ENCODE peak calls at places on chromosomes 4 and X, in eight cellular contexts. S, R, D, C, Y, K, F and A are unnamed samples.

GRCh38 chrX:10648608-10649007 is 28.2 kb upstream of the MID1 start:
- DNase-seq in K (no peak), D (no peak), R (peak; percentile 78), S (no peak), Y (no peak), F (no peak), C (no peak), A (no peak)

GRCh38 chr4:10529891-10530786 is 72.9 kb upstream of the ZNF518B start:
- DNase-seq in Y (peak; percentile 32), F (no peak), R (no peak), K (no peak), C (no peak), D (no peak), S (no peak), A (no peak)

GRCh38 chrX:317424-318067 is 1.1 kb downstream of the GTPBP6 start:
- DNase-seq in R (no peak), K (no peak), S (peak; percentile 88), F (no peak), D (no peak), Y (no peak), C (no peak), A (no peak)

GRCh38 chrX:97898798-97899197 is 1015.1 kb downstream of the RPA4 start:
- DNase-seq in S (no peak), D (no peak), F (no peak), K (no peak), Y (no peak), C (no peak), R (peak; percentile 57), A (no peak)

GRCh38 chr4:3462790-3463415 is at the start of gene DOK7:
- DNase-seq in R (no peak), F (no peak), K (no peak), Y (no peak), C (no peak), S (peak; percentile 85), D (peak; percentile 69), A (peak; percentile 66)

GRCh38 chrX:70262952-70263567 is 3.1 kb upstream of the P2RY4 start:
- DNase-seq in D (no peak), C (peak; percentile 80), F (no peak), R (peak; percentile 28), S (peak; percentile 49), Y (peak; percentile 74), K (no peak), A (peak; percentile 18)

GRCh38 chr4:84220990-84221389 is 278.1 kb downstream of the NKX6-1 start:
- DNase-seq in S (no peak), K (no peak), R (no peak), Y (no peak), C (no peak), D (no peak), F (no peak), A (no peak)

GRCh38 chrX:29143356-29143755 is 556.1 kb downstream of the IL1RAPL1 start:
- DNase-seq in D (no peak), Y (no peak), K (no peak), R (peak; percentile 64), S (no peak), F (no peak), C (peak; percentile 32), A (no peak)

GRCh38 chr4:56762484-56763250 is 58.8 kb downstream of the SPINK2 start:
- DNase-seq in F (peak; percentile 36), R (no peak), Y (peak; percentile 42), D (no peak), C (no peak), K (no peak), S (no peak), A (no peak)

DNA sequence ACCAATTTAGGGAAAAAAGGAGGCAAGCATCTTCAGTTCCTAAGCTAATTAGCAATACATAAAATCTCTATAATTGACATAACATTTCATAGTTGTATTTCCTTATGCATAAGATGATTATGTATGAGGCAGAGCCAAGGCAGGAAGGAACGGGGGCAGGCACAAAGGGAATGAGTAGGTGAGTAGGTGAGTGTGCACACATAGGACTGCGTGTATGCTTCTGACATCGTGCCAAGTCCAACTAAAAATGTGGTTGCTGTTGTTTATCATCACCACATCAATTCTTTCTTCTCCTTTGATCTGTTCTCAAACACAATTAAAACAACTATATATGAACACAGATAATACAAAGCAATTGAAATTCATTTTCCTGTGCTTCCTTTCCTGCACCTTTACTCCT is 131.2 kb downstream of the UNC5C start:
- DNase-seq in K (no peak), C (peak; percentile 51), F (no peak), D (no peak), R (no peak), Y (no peak), S (no peak), A (no peak)
- H3K4me1 ChIP-seq in K (no peaks in the 10 kb centered on the region), C (peaks cover 30% of the 10 kb centered on the region), F (no peaks in the 10 kb centered on the region), D (no peaks in the 10 kb centered on the region), R (no peaks in the 10 kb centered on the region), Y (no peaks in the 10 kb centered on the region), S (no peaks in the 10 kb centered on the region), A (peaks cover 2% of the 10 kb centered on the region)

GRCh38 chr4:39426728-39427127 is 20.0 kb downstream of the KLB start:
- DNase-seq in S (no peak), K (no peak), Y (no peak), D (no peak), R (no peak), C (no peak), F (no peak), A (no peak)

GRCh38 chr4:39427477-39428119 is 20.9 kb downstream of the KLB start:
- DNase-seq in R (no peak), S (no peak), D (no peak), C (peak; percentile 66), K (no peak), Y (no peak), F (no peak), A (no peak)

GRCh38 chr4:39433878-39434492 is 24.7 kb downstream of the RPL9 start:
- DNase-seq in F (no peak), K (no peak), C (no peak), S (no peak), Y (no peak), R (no peak), D (no peak), A (no peak)

DNA sequence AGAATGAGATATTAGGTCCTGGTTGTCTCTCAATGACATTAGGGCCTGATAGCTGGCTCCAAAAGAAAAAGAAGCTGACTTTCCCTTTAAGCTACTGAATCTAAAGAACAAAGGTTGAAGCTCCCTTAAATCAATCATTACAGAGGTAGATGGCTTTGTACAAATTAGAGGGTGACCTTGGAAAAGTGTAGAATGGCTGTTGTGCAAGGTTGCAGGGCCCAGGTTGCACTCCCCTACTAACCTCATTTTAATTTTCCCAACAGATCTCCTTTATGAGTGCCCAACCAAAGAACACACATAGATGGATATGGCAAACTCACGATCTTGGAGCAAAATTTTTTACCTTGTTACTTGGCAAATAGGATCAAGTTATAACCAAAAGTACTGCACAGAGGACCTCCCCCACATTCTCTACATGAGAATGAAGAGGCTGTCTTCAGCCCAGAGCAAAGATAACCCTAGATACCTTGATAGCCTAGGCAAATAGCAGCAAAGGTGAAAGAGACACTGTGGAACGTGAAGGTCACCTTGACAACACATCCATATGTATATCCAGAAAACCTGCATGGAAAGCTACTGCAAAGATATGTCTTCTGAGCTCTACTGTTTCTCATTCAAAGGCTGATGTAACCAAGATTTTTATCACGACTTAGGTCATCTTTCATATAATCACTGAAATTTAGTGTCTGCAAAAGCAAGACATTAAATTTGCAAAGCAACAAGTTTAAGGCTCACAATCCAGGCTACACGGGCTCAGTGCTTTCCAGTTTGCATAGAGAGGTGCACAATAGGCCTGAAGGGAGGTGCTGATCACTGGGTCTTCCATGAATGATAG is 23.0 kb downstream of the KLB start:
- DNase-seq in R (no peak), D (no peak), S (no peak), C (no peak), Y (no peak), K (no peak), F (no peak), A (no peak)
- H3K27ac ChIP-seq in R (no peak overlapping the region), D (no peak overlapping the region), S (no peak overlapping the region), C (no peak overlapping the region), Y (no peak overlapping the region), K (no peak overlapping the region), F (no peak overlapping the region), A (no peak overlapping the region)

DNA sequence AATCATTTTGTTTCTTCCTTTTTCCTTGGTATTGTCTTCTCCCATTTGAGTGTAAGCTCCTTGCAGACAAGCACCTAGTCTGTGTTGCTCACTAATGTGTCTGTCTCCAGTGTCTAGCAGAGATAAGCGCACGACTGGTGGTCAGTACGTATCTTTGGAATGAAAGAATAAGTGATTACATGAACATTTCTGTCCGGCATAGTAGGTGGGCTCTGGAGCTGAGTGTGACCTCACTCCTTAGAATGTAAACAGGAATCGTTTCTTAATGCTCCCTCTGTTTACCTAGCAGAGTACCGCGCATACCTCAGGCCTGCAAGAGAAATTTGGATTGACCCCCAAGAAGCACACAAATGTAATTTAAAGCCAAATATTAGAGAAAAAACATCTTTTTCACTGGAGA is 235.4 kb downstream of the MAML3 start:
- DNase-seq in D (no peak), R (peak; percentile 63), Y (no peak), C (no peak), K (no peak), F (no peak), S (no peak), A (no peak)
- H3K4me1 ChIP-seq in D (peaks cover 89% of the 10 kb centered on the region), R (peaks cover 16% of the 10 kb centered on the region), Y (peaks cover 5% of the 10 kb centered on the region), C (peaks cover 29% of the 10 kb centered on the region), K (peaks cover 68% of the 10 kb centered on the region), F (no peaks in the 10 kb centered on the region), S (no peaks in the 10 kb centered on the region), A (peaks cover 80% of the 10 kb centered on the region)

DNA sequence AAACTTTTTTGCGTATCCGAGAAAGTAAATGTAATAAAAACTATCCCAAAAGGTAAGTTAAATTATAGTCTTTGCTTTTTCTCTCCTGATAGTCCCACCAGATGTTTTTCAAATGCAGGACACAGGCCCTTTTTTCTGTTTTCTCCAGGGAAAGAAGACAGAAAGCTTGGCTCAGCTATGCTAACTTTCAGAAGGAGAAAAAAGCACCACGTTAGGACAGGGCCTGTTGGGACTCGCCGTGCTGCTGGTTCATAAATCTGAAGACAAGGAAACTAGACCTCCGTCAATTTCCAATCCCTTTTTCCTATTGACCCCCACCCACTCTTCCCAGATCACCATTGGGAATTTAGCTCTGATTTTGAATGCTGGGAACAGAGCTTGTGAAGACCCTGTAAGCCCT is 220.9 kb upstream of the SFRP2 start:
- DNase-seq in R (no peak), K (no peak), F (no peak), C (no peak), S (no peak), D (no peak), Y (no peak), A (no peak)
- H3K27ac ChIP-seq in R (no peak overlapping the region), K (no peak overlapping the region), F (no peak overlapping the region), C (no peak overlapping the region), S (no peak overlapping the region), D (peak overlapping the region; percentile 13), Y (no peak overlapping the region), A (peak overlapping the region; percentile 16)

GRCh38 chrX:19862634-19863236 is 24.7 kb downstream of the SH3KBP1 start:
- DNase-seq in S (no peak), K (no peak), Y (no peak), F (no peak), R (no peak), D (no peak), C (no peak), A (no peak)

GRCh38 chrX:19865567-19866363 is 21.6 kb downstream of the SH3KBP1 start:
- DNase-seq in K (no peak), Y (no peak), D (no peak), R (no peak), C (no peak), F (no peak), S (no peak), A (no peak)

GRCh38 chrX:19864736-19865135 is 22.7 kb downstream of the SH3KBP1 start:
- DNase-seq in C (no peak), F (no peak), R (no peak), D (no peak), S (no peak), Y (no peak), K (no peak), A (no peak)

GRCh38 chrX:19860571-19860970 is 26.8 kb downstream of the SH3KBP1 start:
- DNase-seq in D (no peak), C (no peak), S (no peak), K (no peak), R (no peak), Y (no peak), F (no peak), A (no peak)

GRCh38 chrX:19863237-19864223 is 23.9 kb downstream of the SH3KBP1 start:
- DNase-seq in S (no peak), F (no peak), D (no peak), R (peak; percentile 29), K (no peak), C (no peak), Y (no peak), A (no peak)
- H3K4me1 ChIP-seq in S (no peaks in the 10 kb centered on the region), F (peaks cover 44% of the 10 kb centered on the region), D (no peaks in the 10 kb centered on the region), R (peaks cover 13% of the 10 kb centered on the region), K (no peaks in the 10 kb centered on the region), C (no peaks in the 10 kb centered on the region), Y (no peaks in the 10 kb centered on the region), A (peaks cover 24% of the 10 kb centered on the region)